ENCODE peak calls at places on chromosomes 2 and 18, in six cellular contexts. U is AG04449, Y is neural crest cell, Z is IMR-90, T is cardiac muscle cell, K is LNCaP clone FGC. I is an unnamed sample.

GRCh38 chr2:233438573-233439147 is 84.4 kb downstream of the DGKD start:
- DNase-seq in Y (no peak), K (no peak), T (no peak), U (no peak), Z (no peak), I (no peak)

GRCh38 chr18:51399491-51400122 is 202.1 kb upstream of the MEX3C start:
- DNase-seq in T (no peak), Z (no peak), K (no peak), Y (no peak), U (no peak), I (no peak)

GRCh38 chr2:206361407-206362045 is 81.8 kb upstream of the ADAM23 start:
- DNase-seq in T (no peak), Y (no peak), K (no peak), U (no peak), Z (no peak), I (no peak)

GRCh38 chr2:148300534-148300933 is 279.6 kb downstream of the MBD5 start:
- DNase-seq in Y (no peak), Z (peak), T (no peak), U (peak), K (no peak), I (no peak)

GRCh38 chr2:165827921-165828276 is 33.9 kb upstream of the GALNT3 start:
- DNase-seq in T (no peak), K (no peak), U (no peak), Y (no peak), Z (peak), I (no peak)

GRCh38 chr2:9315280-9315847 is 108.0 kb downstream of the ITGB1BP1 start:
- DNase-seq in T (no peak), K (no peak), Y (no peak), Z (no peak), U (no peak), I (no peak)

GRCh38 chr2:239750045-239750835 is 274.9 kb downstream of the NDUFA10 start:
- DNase-seq in U (no peak), Y (no peak), K (no peak), T (no peak), Z (no peak), I (no peak)

GRCh38 chr18:55316615-55317184 is 271.3 kb downstream of the TCF4 start:
- DNase-seq in U (no peak), Y (no peak), K (no peak), Z (no peak), T (no peak), I (no peak)

GRCh38 chr2:171315781-171316180 is 118.0 kb downstream of the METTL8 start:
- DNase-seq in U (no peak), Z (no peak), T (no peak), Y (no peak), K (no peak), I (no peak)

GRCh38 chr2:26682155-26682554 is 10.4 kb upstream of the KCNK3 start:
- DNase-seq in T (peak), Z (no peak), K (no peak), Y (no peak), U (no peak), I (no peak)

GRCh38 chr2:208249241-208249640 is 5.6 kb downstream of the IDH1 start:
- DNase-seq in U (peak), Y (no peak), K (no peak), Z (no peak), T (no peak), I (no peak)

GRCh38 chr2:239634769-239635168 is 233.9 kb upstream of the HDAC4 start:
- DNase-seq in U (no peak), T (no peak), K (no peak), Z (no peak), Y (no peak), I (no peak)

GRCh38 chr2:47560107-47560819 is 157.3 kb downstream of the MSH2 start:
- DNase-seq in Y (no peak), U (no peak), K (no peak), Z (no peak), T (no peak), I (no peak)

GRCh38 chr2:219298759-219299371 is 10.3 kb downstream of the PTPRN start:
- DNase-seq in T (peak), K (no peak), Z (peak), Y (peak), U (no peak), I (peak)

GRCh38 chr2:136384541-136385303 is 266.8 kb upstream of the CXCR4 start:
- DNase-seq in Y (no peak), T (peak), Z (peak), K (peak), U (no peak), I (no peak)

GRCh38 chr2:253202-253638 is 10.6 kb downstream of the SH3YL1 start:
- DNase-seq in U (no peak), Z (no peak), Y (no peak), T (no peak), K (no peak), I (no peak)

GRCh38 chr2:227479865-227480475 is 8.0 kb downstream of the AGFG1 start:
- DNase-seq in Y (no peak), Z (peak), K (no peak), U (no peak), T (no peak), I (no peak)

GRCh38 chr2:114698504-114698903 is 256.1 kb downstream of the DPP10 start:
- DNase-seq in U (no peak), Y (no peak), T (no peak), Z (no peak), K (no peak), I (no peak)

GRCh38 chr2:186544255-186544675 is 45.6 kb upstream of the ITGAV start:
- DNase-seq in K (no peak), Y (no peak), Z (peak), U (no peak), T (peak), I (no peak)

DNA sequence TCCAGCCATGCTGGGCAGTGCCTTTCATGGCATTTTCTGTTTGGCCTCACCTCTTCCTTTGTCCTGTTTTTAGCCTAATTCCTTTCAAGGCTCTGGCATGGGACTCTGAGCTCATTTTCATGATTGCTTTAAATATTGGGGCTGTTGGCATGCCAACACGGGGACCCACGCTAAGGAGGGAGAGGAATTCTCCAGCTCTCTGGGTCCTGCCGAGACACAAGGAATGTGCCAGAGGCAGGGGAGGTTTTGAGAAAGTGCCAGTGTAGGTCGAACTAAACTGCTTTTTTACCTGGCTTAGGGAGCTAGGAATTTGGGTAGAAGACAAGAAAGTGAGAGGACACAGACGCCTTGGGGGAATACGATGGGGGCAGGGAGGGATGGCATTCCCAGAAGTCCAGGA is 42.3 kb downstream of the RPL37A start:
- DNase-seq in K (no peak), T (no peak), Y (no peak), U (no peak), Z (no peak), I (no peak)
- TF ChIP-seq CTCF in K (no peak), T (no peak), Y (no peak), U (no peak), Z (no peak), I (no peak)

GRCh38 chr2:218259099-218259921 is 1.5 kb upstream of the GPBAR1 start:
- DNase-seq in T (peak), U (peak), Y (no peak), K (no peak), Z (peak), I (no peak)

GRCh38 chr2:218260166-218260565 is 649 bp upstream of the GPBAR1 start:
- DNase-seq in T (no peak), U (no peak), K (no peak), Z (no peak), Y (no peak), I (no peak)

GRCh38 chr2:218256612-218257350 is 4.0 kb upstream of the GPBAR1 start:
- DNase-seq in Z (no peak), Y (no peak), T (no peak), K (no peak), U (no peak), I (no peak)

GRCh38 chr2:218255441-218255840 is 5.4 kb upstream of the GPBAR1 start:
- DNase-seq in Z (peak), U (peak), T (no peak), K (no peak), Y (no peak), I (no peak)

GRCh38 chr2:218257390-218257981 is 3.3 kb upstream of the GPBAR1 start:
- DNase-seq in Y (peak), U (no peak), K (no peak), Z (no peak), T (no peak), I (peak)
- TF ChIP-seq CTCF in Y (peak), U (peak), K (peak), Z (peak), T (peak), I (peak)

GRCh38 chr2:56132138-56132537 is 51.7 kb upstream of the CCDC85A start:
- DNase-seq in U (peak), Y (no peak), T (peak), Z (peak), K (peak), I (no peak)
- TF ChIP-seq CTCF in U (peak), Y (peak), T (peak), Z (peak), K (peak), I (no peak)

GRCh38 chr18:5600376-5601071 is 56.7 kb upstream of the EPB41L3 start:
- DNase-seq in T (peak), U (no peak), Y (no peak), Z (peak), K (peak), I (no peak)
- TF ChIP-seq CTCF in T (peak), U (no peak), Y (peak), Z (peak), K (peak), I (no peak)

DNA sequence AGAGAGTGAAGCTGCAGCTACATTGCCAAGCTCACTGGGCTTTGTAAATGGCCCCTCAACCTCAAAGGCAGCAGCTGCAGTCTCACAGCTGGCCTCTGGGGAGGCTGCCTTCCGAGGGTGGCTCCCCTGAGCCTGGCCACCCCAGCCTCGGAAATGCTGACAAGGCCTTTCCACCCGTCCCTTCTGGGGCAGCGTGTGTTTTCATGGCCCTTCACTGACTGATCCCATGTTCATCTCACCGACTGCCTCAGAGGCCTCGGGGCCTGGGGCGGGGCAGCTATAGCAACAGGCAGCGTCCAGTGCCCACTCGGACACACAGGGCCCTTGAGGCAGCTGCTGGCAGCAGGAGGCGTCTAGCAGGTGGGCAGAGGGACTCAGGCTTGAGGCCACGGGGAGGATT is 149.6 kb downstream of the GLI2 start:
- DNase-seq in Y (no peak), K (no peak), U (no peak), Z (no peak), T (no peak), I (no peak)
- TF ChIP-seq CTCF in Y (no peak), K (no peak), U (no peak), Z (no peak), T (no peak), I (no peak)

DNA sequence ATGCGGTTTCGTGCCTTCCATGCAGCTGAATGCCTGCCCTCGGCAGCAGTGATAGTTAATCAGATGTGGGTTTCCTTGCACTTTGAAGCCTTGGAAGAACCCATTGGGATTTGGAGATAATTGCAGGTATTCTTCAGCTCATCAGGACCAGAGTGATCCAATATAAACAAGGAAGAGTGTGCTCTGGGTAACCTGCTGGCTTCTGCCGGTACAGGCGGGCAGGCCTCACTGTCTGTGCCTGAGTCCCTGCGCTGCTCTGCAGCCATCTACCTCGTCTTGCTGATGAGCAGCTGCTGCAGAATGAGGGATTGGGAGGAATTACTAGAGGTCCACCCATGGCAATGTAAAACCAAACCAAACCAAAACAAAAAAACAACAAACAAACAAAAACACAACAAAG is 141.0 kb downstream of the SH3BP4 start:
- DNase-seq in K (no peak), Z (no peak), T (no peak), U (no peak), Y (no peak), I (no peak)
- TF ChIP-seq CTCF in K (no peak), Z (no peak), T (no peak), U (no peak), Y (no peak), I (no peak)

GRCh38 chr2:46050489-46050888 is 246.7 kb upstream of the EPAS1 start:
- DNase-seq in T (no peak), U (no peak), Y (no peak), K (no peak), Z (no peak), I (no peak)
- TF ChIP-seq CTCF in T (no peak), U (no peak), Y (peak), K (no peak), Z (no peak), I (no peak)

GRCh38 chr2:33032245-33032644 is 85.5 kb downstream of the LTBP1 start:
- DNase-seq in K (no peak), U (no peak), Z (no peak), T (no peak), Y (no peak), I (no peak)

GRCh38 chr2:33033524-33034150 is 86.9 kb downstream of the LTBP1 start:
- DNase-seq in Z (peak), K (no peak), Y (no peak), U (no peak), T (peak), I (no peak)

GRCh38 chr2:33038230-33038629 is 91.5 kb downstream of the LTBP1 start:
- DNase-seq in Z (no peak), T (no peak), K (no peak), U (no peak), Y (no peak), I (no peak)

GRCh38 chr2:33038799-33039198 is 92.0 kb downstream of the LTBP1 start:
- DNase-seq in Y (no peak), K (no peak), Z (no peak), T (no peak), U (no peak), I (no peak)

DNA sequence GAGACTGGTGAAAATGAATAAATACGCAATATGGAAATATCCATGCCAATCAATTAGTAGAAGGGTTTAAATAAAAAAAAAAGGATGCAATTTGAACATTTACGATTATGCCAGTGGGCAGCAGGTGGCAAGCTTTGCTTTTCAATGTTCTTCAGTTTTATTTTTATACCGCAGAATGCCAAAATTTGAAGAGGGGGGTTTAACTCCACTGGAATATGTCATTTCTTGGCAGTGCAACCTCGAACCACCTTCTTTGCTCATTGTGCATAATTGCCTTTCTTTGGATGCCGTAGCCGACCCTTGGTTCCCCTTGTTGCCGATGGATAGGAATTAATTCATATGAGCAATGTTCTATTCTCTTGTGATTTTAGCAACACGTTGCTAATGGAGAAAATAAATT is 88.0 kb downstream of the LTBP1 start:
- DNase-seq in T (no peak), Y (no peak), U (no peak), K (no peak), Z (no peak), I (no peak)
- TF ChIP-seq CTCF in T (peak), Y (no peak), U (peak), K (peak), Z (peak), I (no peak)

GRCh38 chr2:24885221-24886113 is 34.6 kb downstream of the ADCY3 start:
- DNase-seq in K (no peak), Y (no peak), T (no peak), Z (peak), U (no peak), I (no peak)

GRCh38 chr2:24878341-24878740 is 41.7 kb downstream of the ADCY3 start:
- DNase-seq in U (no peak), T (no peak), Z (no peak), Y (no peak), K (no peak), I (no peak)

GRCh38 chr2:24883946-24884345 is 36.1 kb downstream of the ADCY3 start:
- DNase-seq in Z (peak), K (peak), Y (no peak), U (no peak), T (no peak), I (no peak)

GRCh38 chr2:24881158-24881557 is 38.9 kb downstream of the ADCY3 start:
- DNase-seq in T (no peak), K (no peak), U (no peak), Z (no peak), Y (no peak), I (no peak)

DNA sequence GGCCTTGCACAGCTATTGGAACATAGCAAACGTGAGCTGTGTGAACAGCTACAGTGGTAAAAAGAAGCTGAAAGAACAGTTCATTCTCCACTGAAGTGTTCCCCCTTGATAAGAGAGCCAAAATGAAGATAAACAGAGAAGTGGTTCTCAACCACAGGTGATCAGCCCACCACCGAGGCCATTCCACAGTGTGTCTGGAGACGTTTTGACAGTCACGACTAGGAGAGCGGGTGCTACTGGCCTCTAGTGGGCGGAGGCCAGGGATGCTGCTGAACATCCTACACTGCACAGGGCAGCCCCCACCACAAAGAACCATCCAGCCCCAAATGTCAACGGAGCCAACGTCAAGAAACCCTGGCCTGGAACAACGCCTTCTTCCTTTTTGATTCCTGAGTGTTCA is 38.4 kb downstream of the ADCY3 start:
- DNase-seq in U (no peak), Z (no peak), T (no peak), Y (no peak), K (no peak), I (no peak)
- TF ChIP-seq CTCF in U (no peak), Z (no peak), T (no peak), Y (peak), K (no peak), I (no peak)

I was measured in natural killer cell.